ENCODE peak calls at places on chromosomes 2 and 18, in five cellular contexts. P is MCF 10A, I is stromal cell of bone marrow, H is NCI-H226, L is right cardiac atrium. X is an unnamed sample.

GRCh38 chr2:236663267-236663666 is 93.6 kb downstream of the ACKR3 start:
- DNase-seq in P (peak), I (peak), H (no peak), L (peak), X (peak)

GRCh38 chr2:181203412-181203811 is 223.0 kb downstream of the UBE2E3 start:
- DNase-seq in P (peak), I (peak), H (peak), L (no peak), X (peak)

GRCh38 chr2:99691931-99692330 is 202.1 kb upstream of the REV1 start:
- DNase-seq in P (no peak), I (no peak), H (no peak), L (peak), X (no peak)

GRCh38 chr2:96111823-96112500 is 4.4 kb downstream of the ADRA2B start:
- DNase-seq in P (no peak), I (no peak), H (no peak), L (no peak), X (no peak)

GRCh38 chr2:51624995-51625394 is 593.1 kb upstream of the NRXN1 start:
- DNase-seq in P (peak), I (peak), H (no peak), L (no peak), X (peak)

GRCh38 chr2:158713523-158714138 is 81.5 kb upstream of the DAPL1 start:
- DNase-seq in P (no peak), I (no peak), H (peak), L (no peak), X (no peak)

GRCh38 chr2:102315850-102316370 is 4.5 kb downstream of the IL1RL1 start:
- DNase-seq in P (no peak), I (no peak), H (no peak), L (no peak), X (no peak)

GRCh38 chr2:188677182-188677581 is 297.0 kb upstream of the COL3A1 start:
- DNase-seq in P (no peak), I (no peak), H (peak), L (no peak), X (peak)

GRCh38 chr2:172864182-172864581 is 128.5 kb downstream of the RAPGEF4 start:
- DNase-seq in P (peak), I (peak), H (no peak), L (peak), X (no peak)

GRCh38 chr2:8457620-8458255 is 224.1 kb upstream of the ID2 start:
- DNase-seq in P (no peak), I (no peak), H (no peak), L (no peak), X (no peak)

GRCh38 chr18:53534203-53534602 is 690.3 kb downstream of the MBD2 start:
- DNase-seq in P (no peak), I (no peak), H (no peak), L (no peak), X (no peak)

GRCh38 chr2:63755980-63756379 is 85.7 kb upstream of the UGP2 start:
- DNase-seq in P (no peak), I (no peak), H (no peak), L (no peak), X (peak)

GRCh38 chr2:36549063-36549662 is 48.8 kb downstream of the FEZ2 start:
- DNase-seq in P (no peak), I (no peak), H (no peak), L (no peak), X (no peak)

GRCh38 chr2:71545572-71546274 is 92.4 kb downstream of the DYSF start:
- DNase-seq in P (peak), I (peak), H (peak), L (no peak), X (peak)

GRCh38 chr18:57943723-57944122 is 100.3 kb upstream of the NEDD4L start:
- DNase-seq in P (no peak), I (peak), H (no peak), L (no peak), X (no peak)

GRCh38 chr2:147456729-147457128 is 388.1 kb upstream of the ACVR2A start:
- DNase-seq in P (no peak), I (peak), H (no peak), L (no peak), X (peak)

GRCh38 chr2:195404650-195405049 is 252.4 kb upstream of the SLC39A10 start:
- DNase-seq in P (no peak), I (peak), H (no peak), L (no peak), X (peak)

GRCh38 chr2:119011162-119011909 is 69.3 kb downstream of the MARCO start:
- DNase-seq in P (no peak), I (peak), H (peak), L (peak), X (peak)

GRCh38 chr2:102606353-102606752 is 13.0 kb upstream of the SLC9A2 start:
- DNase-seq in P (peak), I (no peak), H (peak), L (no peak), X (peak)

GRCh38 chr18:47077111-47077510 is 41.7 kb upstream of the ELOA2 start:
- DNase-seq in P (no peak), I (no peak), H (no peak), L (no peak), X (no peak)

GRCh38 chr2:188676012-188676405 is 298.2 kb upstream of the COL3A1 start:
- DNase-seq in P (no peak), I (peak), H (peak), L (no peak), X (peak)